ENCODE peak calls at places on chromosomes 12 and 14, in six cellular contexts. L is GM12865; N is hepatocyte; S is CD8-positive, alpha-beta T cell; B is epithelial cell of esophagus; V is fibroblast of pulmonary artery. W is an unnamed sample.
A peak's percentile ranks its signal among the peaks of the same experiment; 100 is the strongest.

GRCh38 chr12:77062846-77063461 is 2.4 kb downstream of the E2F7 start:
- DNase-seq in V (peak; percentile 86), B (peak; percentile 90), S (no peak), N (peak; percentile 71), L (peak; percentile 83), W (no peak)

GRCh38 chr14:44446965-44447364 is 60.1 kb downstream of the FSCB start:
- DNase-seq in N (no peak), L (no peak), V (no peak), B (no peak), S (no peak), W (no peak)

GRCh38 chr14:63499701-63500250 is 43.4 kb downstream of the PPP2R5E start:
- DNase-seq in B (peak; percentile 72), S (no peak), V (peak; percentile 80), L (no peak), N (no peak), W (peak; percentile 93)

GRCh38 chr14:96281486-96281885 is 25.5 kb downstream of the BDKRB1 start:
- DNase-seq in V (peak; percentile 35), N (no peak), S (no peak), B (no peak), L (no peak), W (no peak)

GRCh38 chr12:25960176-25960575 is 1.7 kb downstream of the RASSF8 start:
- DNase-seq in B (peak; percentile 17), L (no peak), N (peak; percentile 48), V (peak; percentile 60), S (no peak), W (peak; percentile 44)

GRCh38 chr14:56814468-56815074 is 4.3 kb upstream of the OTX2 start:
- DNase-seq in B (no peak), N (no peak), L (no peak), S (no peak), V (no peak), W (no peak)

GRCh38 chr12:42893802-42894201 is 304.3 kb upstream of the PRICKLE1 start:
- DNase-seq in S (no peak), B (no peak), L (no peak), N (no peak), V (no peak), W (no peak)

GRCh38 chr14:65478596-65478995 is 66.1 kb downstream of the FUT8 start:
- DNase-seq in L (peak; percentile 55), N (peak; percentile 14), S (no peak), V (peak; percentile 64), B (peak; percentile 65), W (peak; percentile 38)

GRCh38 chr14:59376691-59377090 is 88.5 kb downstream of the GPR135 start:
- DNase-seq in N (no peak), V (no peak), S (no peak), B (no peak), L (peak; percentile 3), W (no peak)

GRCh38 chr12:65355461-65355860 is 77.0 kb downstream of the MSRB3 start:
- DNase-seq in B (peak; percentile 70), S (no peak), V (no peak), L (no peak), N (peak; percentile 12), W (peak; percentile 55)

GRCh38 chr12:111753144-111753881 is 13.4 kb upstream of the ALDH2 start:
- DNase-seq in L (peak; percentile 61), N (peak; percentile 85), S (no peak), V (peak; percentile 81), B (peak; percentile 66), W (peak; percentile 69)

GRCh38 chr12:57811028-57811755 is 7.3 kb downstream of the AVIL start:
- DNase-seq in V (no peak), N (no peak), S (no peak), B (no peak), L (no peak), W (no peak)

GRCh38 chr12:47141459-47141858 is 61.7 kb upstream of the AMIGO2 start:
- DNase-seq in S (no peak), L (no peak), V (no peak), B (peak; percentile 47), N (no peak), W (no peak)

GRCh38 chr14:39247256-39247655 is 13.5 kb downstream of the MIA2 start:
- DNase-seq in B (peak; percentile 91), S (no peak), N (no peak), V (peak; percentile 84), L (no peak), W (peak; percentile 95)

GRCh38 chr14:63473194-63473788 is 69.9 kb downstream of the PPP2R5E start:
- DNase-seq in B (no peak), V (no peak), S (no peak), L (no peak), N (no peak), W (no peak)

GRCh38 chr12:103334447-103334846 is 161.3 kb downstream of the C12orf42 start:
- DNase-seq in N (no peak), V (no peak), S (no peak), B (no peak), L (no peak), W (no peak)

GRCh38 chr14:29077916-29078315 is 311.3 kb downstream of the FOXG1 start:
- DNase-seq in N (no peak), V (no peak), S (no peak), B (peak; percentile 1), L (no peak), W (no peak)

DNA sequence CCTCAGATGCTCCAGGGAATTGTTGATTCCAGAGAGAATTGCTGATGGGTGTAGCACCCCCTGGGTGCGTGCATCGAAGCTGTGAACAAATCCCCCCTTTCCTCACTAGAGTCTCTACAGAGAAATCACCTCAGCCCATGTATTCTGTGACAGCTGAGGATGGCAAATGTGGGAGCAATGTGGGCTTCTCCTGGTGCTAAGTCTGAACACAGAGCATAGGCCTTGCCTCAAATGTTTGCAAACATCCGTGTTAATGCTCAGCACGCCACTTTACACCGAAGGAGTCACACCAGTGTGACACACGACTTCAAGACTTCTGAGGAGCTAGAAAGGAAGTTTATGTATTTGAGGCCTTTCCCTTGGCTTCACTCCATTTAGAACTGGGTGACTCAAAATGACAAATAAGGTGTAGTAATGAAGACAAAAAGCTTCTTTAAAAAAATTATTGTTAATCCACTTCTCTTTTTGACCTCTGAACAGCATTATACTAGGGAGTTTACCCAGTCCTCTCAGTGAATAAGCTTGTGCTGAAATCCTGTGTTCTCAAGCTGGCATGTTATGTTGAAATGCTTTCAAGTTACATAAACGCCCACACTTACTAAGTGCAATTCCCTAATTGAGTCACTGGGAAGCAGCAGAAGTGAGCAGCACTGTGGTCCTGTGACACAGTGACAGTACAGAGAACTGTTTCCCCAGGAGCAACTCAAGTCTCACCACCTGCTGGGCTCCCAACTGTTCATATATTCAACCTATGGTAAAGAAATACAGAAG is 92.9 kb downstream of the FAR2 start:
- DNase-seq in N (peak; percentile 69), L (peak; percentile 66), S (no peak), B (peak; percentile 96), V (peak; percentile 86), W (peak; percentile 96)
- TF ChIP-seq CTCF in N (no peak), L (no peak), S (no peak), B (peak; percentile 40), V (peak; percentile 28), W (peak; percentile 14)

GRCh38 chr14:52949711-52950409 is 990 bp downstream of the FERMT2 start:
- DNase-seq in L (no peak), S (no peak), N (peak; percentile 48), V (peak; percentile 59), B (peak; percentile 62), W (peak; percentile 64)

GRCh38 chr14:52948836-52949235 is 2.0 kb downstream of the FERMT2 start:
- DNase-seq in N (no peak), V (no peak), L (no peak), S (no peak), B (no peak), W (no peak)

GRCh38 chr14:52950410-52950897 is 396 bp downstream of the FERMT2 start:
- DNase-seq in V (peak; percentile 47), S (peak; percentile 14), B (peak; percentile 39), L (peak; percentile 23), N (peak; percentile 63), W (peak; percentile 44)

GRCh38 chr14:52949249-52949648 is 1.6 kb downstream of the FERMT2 start:
- DNase-seq in B (no peak), S (no peak), V (no peak), L (no peak), N (no peak), W (no peak)

DNA sequence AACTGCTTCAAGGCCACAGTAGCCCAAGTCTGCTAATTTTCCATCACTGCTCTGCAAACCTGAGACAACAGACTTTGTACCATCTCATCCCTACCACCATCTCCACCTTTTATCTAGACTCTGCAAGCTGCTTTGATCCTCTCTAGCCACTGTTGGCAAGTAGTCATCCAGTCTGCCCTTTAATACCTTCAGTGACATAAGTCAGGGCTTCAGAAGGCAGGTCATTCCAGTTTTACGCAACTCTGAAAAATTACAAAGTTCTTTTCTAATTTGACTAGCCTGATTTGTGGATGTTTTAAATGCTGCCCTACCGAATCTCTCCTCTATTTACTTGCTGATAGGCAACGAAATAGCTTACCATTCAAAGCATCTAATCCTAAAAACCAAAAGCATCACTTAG is 2.8 kb downstream of the FERMT2 start:
- DNase-seq in L (no peak), V (no peak), B (peak; percentile 25), S (no peak), N (no peak), W (no peak)
- H3K4me3 ChIP-seq in L (no peak overlapping the region), V (peak overlapping the region; percentile 99), B (no peak overlapping the region), S (no peak overlapping the region), N (peak overlapping the region; percentile 56), W (peak overlapping the region; percentile 11)

DNA sequence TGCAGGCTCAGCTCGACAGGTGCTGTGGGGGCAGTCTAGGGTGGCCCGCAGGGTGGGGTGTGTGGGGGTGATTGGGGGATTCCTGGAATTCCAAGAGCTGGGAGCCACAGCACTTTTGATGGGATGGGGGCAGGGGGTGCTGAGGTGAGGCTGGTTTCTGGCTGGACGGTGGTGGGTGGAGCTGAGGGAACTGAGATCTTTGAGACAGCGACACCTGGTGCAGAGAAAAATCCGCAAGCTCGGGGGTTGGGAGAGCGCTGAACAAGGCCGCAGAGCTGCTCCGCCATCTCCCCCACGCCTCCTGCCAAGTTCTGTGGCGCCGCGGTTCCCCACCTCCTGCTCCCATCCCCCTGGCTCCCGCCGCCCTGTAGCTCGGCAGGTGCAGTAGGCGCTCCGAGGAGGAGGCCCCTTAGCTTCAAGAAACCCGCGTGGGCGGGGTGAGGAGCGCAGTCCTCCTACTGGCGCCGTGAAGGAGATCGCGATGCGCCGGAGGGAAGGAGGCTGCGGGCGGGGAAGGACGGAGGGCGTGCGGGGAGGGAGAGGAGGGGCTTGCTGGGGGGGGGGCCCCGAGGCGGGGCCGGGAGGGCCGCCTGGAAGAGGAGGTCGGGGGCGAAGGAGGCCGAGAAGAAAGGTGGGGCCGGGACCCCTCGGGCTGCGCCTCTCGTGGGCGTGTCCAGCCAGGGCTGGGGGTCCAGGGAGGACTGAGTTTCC is 1.3 kb upstream of the TEDC1 start:
- DNase-seq in V (peak; percentile 88), L (peak; percentile 93), S (peak; percentile 93), N (peak; percentile 92), B (peak; percentile 92), W (peak; percentile 74)
- TF ChIP-seq CTCF in V (peak; percentile 69), L (peak; percentile 72), S (peak; percentile 61), N (peak; percentile 74), B (peak; percentile 71), W (peak; percentile 61)

GRCh38 chr12:5487076-5487475 is 55.2 kb downstream of the NTF3 start:
- DNase-seq in V (no peak), S (no peak), N (no peak), L (no peak), B (no peak), W (no peak)

GRCh38 chr12:5485471-5485870 is 53.6 kb downstream of the NTF3 start:
- DNase-seq in N (no peak), B (no peak), V (no peak), S (no peak), L (no peak), W (no peak)

GRCh38 chr12:5489760-5490432 is 58.0 kb downstream of the NTF3 start:
- DNase-seq in L (no peak), S (no peak), N (no peak), V (no peak), B (no peak), W (no peak)

GRCh38 chr12:5492562-5492961 is 60.7 kb downstream of the NTF3 start:
- DNase-seq in N (no peak), V (no peak), L (no peak), B (no peak), S (no peak), W (no peak)

GRCh38 chr12:5487971-5488955 is 56.4 kb downstream of the NTF3 start:
- DNase-seq in S (no peak), L (no peak), B (no peak), V (peak; percentile 5), N (no peak), W (no peak)
- H3K4me3 ChIP-seq in S (no peak overlapping the region), L (no peak overlapping the region), B (no peak overlapping the region), V (no peak overlapping the region), N (no peak overlapping the region), W (no peak overlapping the region)